ENCODE peak calls at places on chromosome 21, in four cellular contexts. O is AG09309, B is AG08395, H is A549. C is an unnamed sample.

GRCh38 chr21:29376556-29376955 is 77.8 kb downstream of the BACH1 start:
- DNase-seq in H (peak; percentile 8), B (peak; percentile 29), O (no peak), C (no peak)

GRCh38 chr21:17931080-17931479 is 111.9 kb upstream of the C21orf91 start:
- DNase-seq in B (no peak), O (no peak), H (no peak), C (no peak)

GRCh38 chr21:39788383-39788782 is 43.4 kb downstream of the IGSF5 start:
- DNase-seq in H (peak; percentile 67), O (peak; percentile 38), B (peak; percentile 73), C (no peak)

GRCh38 chr21:27268290-27268689 is 301.4 kb upstream of the ADAMTS5 start:
- DNase-seq in B (peak; percentile 34), H (no peak), O (peak; percentile 49), C (no peak)

GRCh38 chr21:40587786-40588353 is 259.1 kb downstream of the DSCAM start:
- DNase-seq in H (no peak), B (no peak), O (no peak), C (no peak)

GRCh38 chr21:14361958-14362357 is 21.0 kb downstream of the HSPA13 start:
- DNase-seq in H (no peak), B (no peak), O (no peak), C (no peak)

GRCh38 chr21:27534211-27534610 is 567.3 kb upstream of the ADAMTS5 start:
- DNase-seq in B (peak; percentile 32), H (no peak), O (no peak), C (no peak)

GRCh38 chr21:45588086-45588825 is 46.0 kb upstream of the SLC19A1 start:
- DNase-seq in B (no peak), H (no peak), O (no peak), C (no peak)

GRCh38 chr21:42833439-42833815 is 45.9 kb downstream of the WDR4 start:
- DNase-seq in O (no peak), H (peak; percentile 38), B (no peak), C (no peak)

GRCh38 chr21:41373769-41374168 is 11.9 kb downstream of the MX2 start:
- DNase-seq in H (no peak), B (no peak), O (no peak), C (no peak)

GRCh38 chr21:41162111-41162510 is 5.8 kb upstream of the BACE2 start:
- DNase-seq in H (no peak), O (no peak), B (no peak), C (no peak)

GRCh38 chr21:42941696-42942085 is 16.3 kb upstream of the ERVH48-1 start:
- DNase-seq in O (no peak), H (no peak), B (no peak), C (no peak)

GRCh38 chr21:38263493-38263892 is 6.7 kb downstream of the KCNJ15 start:
- DNase-seq in B (peak; percentile 56), O (peak; percentile 81), H (no peak), C (no peak)